ENCODE peak calls at places on chromosomes 2 and 18, in five cellular contexts. Q is NCI-H1436; A is HS-5; S is stimulated activated CD8-positive, alpha-beta memory T cell treated with anti-CD3 and anti-CD28 coated beads, Interleukin-2, amount 100 ng/mL, for 1 hour; R is NCI-H2029 treated with DMSO at 0.1 percent for 48 hours. N is an unnamed sample.

GRCh38 chr2:220935789-220936321 is 636.2 kb downstream of the EPHA4 start:
- DNase-seq in Q (no peak), A (no peak), R (no peak), S (no peak), N (no peak)

GRCh38 chr2:181393472-181393871 is 63.7 kb upstream of the ITGA4 start:
- DNase-seq in Q (peak), R (peak), S (no peak), A (peak), N (peak)

GRCh38 chr2:225566798-225567197 is 167.3 kb downstream of the NYAP2 start:
- DNase-seq in Q (peak), R (no peak), A (no peak), S (no peak), N (no peak)

GRCh38 chr2:231673348-231673770 is 35.0 kb upstream of the PTMA start:
- DNase-seq in S (no peak), R (peak), Q (no peak), A (no peak), N (no peak)

GRCh38 chr18:68507781-68508180 is 207.1 kb downstream of the TMX3 start:
- DNase-seq in Q (no peak), A (no peak), R (no peak), S (no peak), N (no peak)

GRCh38 chr2:155675920-155676319 is 656.6 kb downstream of the NR4A2 start:
- DNase-seq in Q (no peak), A (no peak), R (no peak), S (no peak), N (no peak)

GRCh38 chr2:3466482-3466863 is 52.9 kb downstream of the ADI1 start:
- DNase-seq in A (no peak), S (no peak), R (no peak), Q (no peak), N (no peak)

GRCh38 chr18:65988972-65989371 is 238.2 kb downstream of the CDH7 start:
- DNase-seq in S (no peak), Q (no peak), R (no peak), A (no peak), N (no peak)

GRCh38 chr2:171598713-171599319 is 76.5 kb downstream of the CYBRD1 start:
- DNase-seq in A (peak), Q (peak), S (no peak), R (peak), N (no peak)

GRCh38 chr2:125172181-125172580 is 1147.1 kb downstream of the CNTNAP5 start:
- DNase-seq in R (no peak), S (no peak), A (no peak), Q (no peak), N (no peak)

GRCh38 chr2:236054661-236055060 is 113.5 kb downstream of the GBX2 start:
- DNase-seq in R (no peak), Q (no peak), A (no peak), S (no peak), N (no peak)